ENCODE peak calls at places on chromosomes 4 and X, in four cellular contexts. N, E, K and L are unnamed samples.
A peak's percentile ranks its signal among the peaks of the same experiment; 100 is the strongest.

GRCh38 chrX:101708180-101708579 is 48.5 kb upstream of the ARMCX2 start:
- DNase-seq in N (no peak), K (peak; percentile 1), E (no peak), L (no peak)

GRCh38 chrX:153878969-153879653 is 6.9 kb downstream of the L1CAM start:
- DNase-seq in K (no peak), E (no peak), N (no peak), L (no peak)

GRCh38 chrX:19535481-19535880 is 20.2 kb upstream of the MAP3K15 start:
- DNase-seq in E (no peak), K (peak; percentile 24), N (peak; percentile 35), L (peak; percentile 2)

GRCh38 chrX:136192839-136193414 is 45.6 kb downstream of the FHL1 start:
- DNase-seq in N (no peak), K (peak; percentile 68), E (no peak), L (no peak)

GRCh38 chrX:119726900-119727555 is 31.4 kb upstream of the SOWAHD start:
- DNase-seq in N (no peak), E (no peak), K (no peak), L (peak; percentile 5)

GRCh38 chrX:115333446-115333845 is 43.9 kb downstream of the LUZP4 start:
- DNase-seq in K (peak; percentile 7), N (no peak), E (no peak), L (no peak)

GRCh38 chr4:123386608-123387007 is 10.0 kb upstream of the SPRY1 start:
- DNase-seq in N (no peak), E (no peak), K (peak; percentile 18), L (peak; percentile 16)

GRCh38 chr4:113300384-113301011 is 251.0 kb downstream of the ANK2 start:
- DNase-seq in K (peak; percentile 90), N (peak; percentile 1), E (peak; percentile 60), L (peak; percentile 98)

GRCh38 chr4:20684852-20685763 is 15.2 kb upstream of the PACRGL start:
- DNase-seq in K (peak; percentile 27), N (no peak), E (no peak), L (peak; percentile 13)

GRCh38 chr4:171891038-171891437 is 77.8 kb downstream of the GALNTL6 start:
- DNase-seq in N (no peak), E (no peak), K (no peak), L (no peak)

GRCh38 chr4:105050896-105051295 is 95.8 kb upstream of the TET2 start:
- DNase-seq in K (peak; percentile 50), N (no peak), E (no peak), L (peak; percentile 56)

GRCh38 chr4:20086768-20087167 is 164.9 kb upstream of the SLIT2 start:
- DNase-seq in E (no peak), K (no peak), N (no peak), L (no peak)

GRCh38 chr4:71429106-71429505 is 90.3 kb downstream of the SLC4A4 start:
- DNase-seq in E (no peak), N (no peak), K (no peak), L (no peak)

GRCh38 chrX:1223253-1223621 is 10.8 kb upstream of the CRLF2 start:
- DNase-seq in K (no peak), E (no peak), N (no peak), L (no peak)

GRCh38 chr4:153592090-153592489 is 92.0 kb upstream of the TLR2 start:
- DNase-seq in N (no peak), E (no peak), K (no peak), L (no peak)

GRCh38 chr4:153591441-153591840 is 92.6 kb upstream of the TLR2 start:
- DNase-seq in N (no peak), E (no peak), K (no peak), L (no peak)

GRCh38 chr4:153595894-153596601 is 88.0 kb upstream of the TLR2 start:
- DNase-seq in N (no peak), K (no peak), E (no peak), L (peak; percentile 71)

GRCh38 chr4:153593166-153593565 is 90.9 kb upstream of the TLR2 start:
- DNase-seq in K (no peak), E (no peak), N (no peak), L (no peak)

GRCh38 chr4:153594208-153594607 is 89.9 kb upstream of the TLR2 start:
- DNase-seq in K (peak; percentile 41), E (no peak), N (no peak), L (peak; percentile 40)
- H3K36me3 ChIP-seq in K (peaks cover 19% of the 10 kb centered on the region), E (peaks cover 50% of the 10 kb centered on the region), N (peaks cover 16% of the 10 kb centered on the region), L (peaks cover 4% of the 10 kb centered on the region)

DNA sequence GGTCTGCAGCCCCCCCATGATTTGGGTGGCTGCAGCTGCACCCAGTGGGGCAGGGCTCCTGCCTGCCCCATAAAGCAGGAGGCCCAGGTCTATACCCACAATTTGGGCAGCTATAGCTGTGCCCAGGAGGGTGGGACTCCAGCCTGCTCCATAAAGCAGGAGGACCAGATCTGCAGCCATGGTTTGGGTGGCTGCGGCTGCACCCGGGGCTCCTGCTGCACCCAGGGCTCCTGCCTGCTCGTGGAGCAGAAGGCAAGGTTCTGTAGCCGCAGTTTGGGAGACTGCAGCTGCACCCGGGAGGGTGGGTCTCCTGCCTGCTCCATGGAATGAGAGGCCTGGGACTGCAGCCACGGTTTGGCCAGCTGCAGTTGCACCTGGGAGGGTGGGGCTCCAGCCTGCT is 81.1 kb downstream of the ATRX start:
- DNase-seq in K (no peak), N (no peak), E (no peak), L (no peak)
- H3K4me3 ChIP-seq in K (no peak overlapping the region), N (no peak overlapping the region), E (no peak overlapping the region), L (no peak overlapping the region)

DNA sequence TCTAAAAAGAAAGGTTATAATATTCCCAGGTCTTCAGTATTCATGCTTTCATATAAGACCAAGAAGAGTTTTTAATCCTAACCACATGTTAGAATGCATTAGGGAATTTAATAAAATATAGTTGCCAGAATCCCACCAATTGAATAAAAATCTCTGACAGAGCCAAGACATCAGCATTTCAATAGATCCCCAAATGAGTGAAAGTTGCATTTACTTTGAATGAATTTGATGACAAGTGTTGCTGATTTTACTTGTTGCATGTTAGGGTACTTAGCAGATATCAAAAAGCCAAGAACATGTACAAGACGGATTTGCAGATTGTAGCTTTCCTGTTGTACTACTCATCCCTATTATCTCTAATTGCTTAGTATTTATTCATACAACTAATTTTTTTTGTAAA is 39.9 kb upstream of the PRR27 start:
- DNase-seq in E (no peak), N (no peak), K (no peak), L (no peak)
- TF ChIP-seq CTCF in E (no peak), N (no peak), K (no peak), L (no peak)

GRCh38 chr4:56462157-56462556 is 5.3 kb upstream of the SRP72 start:
- DNase-seq in E (no peak), N (no peak), K (no peak), L (no peak)
- H3K36me3 ChIP-seq in E (peaks cover 13% of the 10 kb centered on the region), N (peaks cover 29% of the 10 kb centered on the region), K (peaks cover 16% of the 10 kb centered on the region), L (peaks cover 2% of the 10 kb centered on the region)

GRCh38 chr4:139018971-139019758 is 3.6 kb downstream of the NOCT start:
- DNase-seq in E (no peak), N (no peak), K (peak; percentile 85), L (no peak)
- H3K4me3 ChIP-seq in E (no peak overlapping the region), N (no peak overlapping the region), K (no peak overlapping the region), L (no peak overlapping the region)